ENCODE peak calls at places on chromosome 18, in seven cellular contexts. I is dorsolateral prefrontal cortex, B is psoas muscle, S is choroid plexus epithelial cell, F is hepatocyte, N is cardiac fibroblast, C is sigmoid colon. Y is an unnamed sample.

GRCh38 chr18:69658137-69658536 is 257.4 kb downstream of the DOK6 start:
- DNase-seq in B (no peak), C (no peak), N (no peak), I (no peak), S (no peak), F (no peak), Y (peak; percentile 19)

GRCh38 chr18:43587538-43588153 is 310.4 kb upstream of the SYT4 start:
- DNase-seq in F (peak; percentile 61), C (no peak), B (no peak), N (peak; percentile 68), I (no peak), S (peak; percentile 76), Y (peak; percentile 46)

GRCh38 chr18:44789704-44790103 is 109.0 kb downstream of the SETBP1 start:
- DNase-seq in B (no peak), C (no peak), I (no peak), F (peak; percentile 60), S (no peak), N (peak; percentile 38), Y (peak; percentile 15)

GRCh38 chr18:43935051-43935412 is 657.7 kb upstream of the SYT4 start:
- DNase-seq in N (peak; percentile 38), F (peak; percentile 56), S (peak; percentile 82), C (no peak), B (no peak), I (no peak), Y (peak; percentile 95)

GRCh38 chr18:48037481-48038271 is 107.2 kb upstream of the SMAD2 start:
- DNase-seq in S (peak; percentile 20), I (peak; percentile 4), N (peak; percentile 26), B (no peak), C (peak; percentile 43), F (no peak), Y (no peak)

GRCh38 chr18:54357082-54357659 is 487 bp downstream of the STARD6 start:
- DNase-seq in N (peak; percentile 2), B (no peak), I (no peak), S (peak; percentile 15), C (no peak), F (no peak), Y (no peak)

GRCh38 chr18:38406625-38407024 is 841.0 kb upstream of the CELF4 start:
- DNase-seq in B (no peak), S (no peak), I (no peak), C (no peak), N (no peak), F (no peak), Y (no peak)

GRCh38 chr18:34224423-34225217 is at the start of gene NOL4:
- DNase-seq in C (peak; percentile 67), I (peak; percentile 63), S (peak; percentile 2), N (peak; percentile 0), F (peak; percentile 85), B (no peak), Y (no peak)

GRCh38 chr18:53941601-53942335 is 282.7 kb downstream of the MBD2 start:
- DNase-seq in S (no peak), F (no peak), N (no peak), I (no peak), B (no peak), C (no peak), Y (no peak)

GRCh38 chr18:8818982-8819381 is 113.6 kb downstream of the MTCL1 start:
- DNase-seq in N (no peak), F (no peak), S (no peak), B (no peak), I (no peak), C (no peak), Y (no peak)

GRCh38 chr18:76338619-76339245 is 156.3 kb downstream of the ZNF516 start:
- DNase-seq in I (no peak), B (no peak), N (no peak), C (peak; percentile 33), F (no peak), S (no peak), Y (no peak)

GRCh38 chr18:7221424-7222155 is 9.3 kb upstream of the LRRC30 start:
- DNase-seq in N (peak; percentile 81), C (no peak), I (no peak), F (peak; percentile 79), B (peak; percentile 55), S (peak; percentile 92), Y (peak; percentile 75)

GRCh38 chr18:59631583-59632181 is 65.5 kb downstream of the CCBE1 start:
- DNase-seq in S (peak; percentile 73), B (no peak), I (no peak), N (peak; percentile 68), F (peak; percentile 17), C (no peak), Y (peak; percentile 60)

GRCh38 chr18:24019641-24020331 is 5.2 kb downstream of the TTC39C start:
- DNase-seq in N (no peak), F (no peak), B (no peak), C (no peak), S (no peak), I (no peak), Y (no peak)

GRCh38 chr18:13267517-13267916 is 49.0 kb downstream of the LDLRAD4 start:
- DNase-seq in B (no peak), C (no peak), I (no peak), S (no peak), N (no peak), F (no peak), Y (no peak)

GRCh38 chr18:3254725-3255124 is 7.1 kb downstream of the MYL12A start:
- DNase-seq in I (no peak), B (no peak), N (no peak), S (no peak), C (no peak), F (no peak), Y (no peak)

GRCh38 chr18:68033466-68033865 is 516.9 kb upstream of the DSEL start:
- DNase-seq in B (no peak), N (peak; percentile 66), I (no peak), C (no peak), F (no peak), S (peak; percentile 48), Y (peak; percentile 41)

GRCh38 chr18:58228762-58229161 is 184.7 kb downstream of the NEDD4L start:
- DNase-seq in B (no peak), N (no peak), S (no peak), C (no peak), I (no peak), F (no peak), Y (no peak)

GRCh38 chr18:328928-329327 is 61.1 kb upstream of the THOC1 start:
- DNase-seq in B (no peak), F (no peak), I (no peak), C (no peak), N (no peak), S (no peak), Y (no peak)

GRCh38 chr18:13581496-13581895 is 144.9 kb downstream of the FAM210A start:
- DNase-seq in F (no peak), S (no peak), I (no peak), N (no peak), B (no peak), C (no peak), Y (no peak)

GRCh38 chr18:32195881-32196815 is 6.3 kb downstream of the MEP1B start:
- DNase-seq in N (no peak), I (no peak), F (no peak), S (no peak), B (no peak), C (no peak), Y (no peak)

GRCh38 chr18:37184209-37184868 is 355.4 kb downstream of the KIAA1328 start:
- DNase-seq in N (no peak), C (no peak), S (no peak), F (no peak), I (no peak), B (no peak), Y (no peak)

GRCh38 chr18:44927127-44927849 is 246.6 kb downstream of the SETBP1 start:
- DNase-seq in I (no peak), C (no peak), S (no peak), N (no peak), B (no peak), F (no peak), Y (peak; percentile 51)

GRCh38 chr18:77851798-77852197 is 602.1 kb downstream of the GALR1 start:
- DNase-seq in B (no peak), S (no peak), N (no peak), I (no peak), F (no peak), C (no peak), Y (no peak)

GRCh38 chr18:8507361-8507760 is 101.9 kb upstream of the RAB12 start:
- DNase-seq in N (peak; percentile 9), I (no peak), S (peak; percentile 29), C (peak; percentile 37), B (no peak), F (no peak), Y (peak; percentile 22)

GRCh38 chr18:48166971-48167370 is 236.5 kb upstream of the SMAD2 start:
- DNase-seq in B (no peak), C (no peak), I (no peak), F (no peak), N (no peak), S (no peak), Y (no peak)

DNA sequence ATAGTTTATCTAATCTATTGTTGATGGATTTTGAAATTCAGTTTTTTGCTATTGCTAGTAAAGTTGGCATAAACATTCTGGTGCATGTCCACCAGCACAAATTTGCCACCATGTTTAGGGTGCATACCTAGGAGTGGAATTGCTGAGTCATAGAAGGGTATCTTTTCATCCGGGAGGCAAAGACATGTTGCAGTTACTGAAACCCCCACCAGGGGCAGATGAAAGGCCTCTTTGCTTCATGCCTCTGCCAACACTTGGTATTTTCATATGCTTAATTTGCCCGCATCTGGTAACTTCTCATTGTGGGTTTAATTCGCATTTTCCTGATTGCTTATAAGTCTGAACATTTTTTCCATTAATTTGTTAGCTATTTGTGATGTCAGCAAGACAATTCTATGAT is 8.2 kb downstream of the DCC start:
- DNase-seq in C (no peak), B (no peak), N (no peak), I (no peak), S (peak; percentile 22), F (no peak), Y (no peak)
- TF ChIP-seq CTCF in C (no peak), B (no peak), N (peak; percentile 31), I (no peak), S (peak; percentile 60), F (peak; percentile 12), Y (peak; percentile 35)

GRCh38 chr18:78975699-78976098 is 3.9 kb upstream of the SALL3 start:
- DNase-seq in I (no peak), C (no peak), F (no peak), N (no peak), B (no peak), S (no peak), Y (no peak)
- H3K4me3 ChIP-seq in I (no peak overlapping the region), C (no peak overlapping the region), F (no peak overlapping the region), N (no peak overlapping the region), B (no peak overlapping the region), S (no peak overlapping the region), Y (no peak overlapping the region)

GRCh38 chr18:11518788-11519685 is 90.4 kb upstream of the SLC35G4 start:
- DNase-seq in C (no peak), B (no peak), S (peak; percentile 81), I (peak; percentile 39), N (peak; percentile 71), F (peak; percentile 73), Y (peak; percentile 54)
- TF ChIP-seq CTCF in C (no peak), B (peak; percentile 50), S (peak; percentile 88), I (peak; percentile 44), N (peak; percentile 74), F (peak; percentile 64), Y (peak; percentile 71)

DNA sequence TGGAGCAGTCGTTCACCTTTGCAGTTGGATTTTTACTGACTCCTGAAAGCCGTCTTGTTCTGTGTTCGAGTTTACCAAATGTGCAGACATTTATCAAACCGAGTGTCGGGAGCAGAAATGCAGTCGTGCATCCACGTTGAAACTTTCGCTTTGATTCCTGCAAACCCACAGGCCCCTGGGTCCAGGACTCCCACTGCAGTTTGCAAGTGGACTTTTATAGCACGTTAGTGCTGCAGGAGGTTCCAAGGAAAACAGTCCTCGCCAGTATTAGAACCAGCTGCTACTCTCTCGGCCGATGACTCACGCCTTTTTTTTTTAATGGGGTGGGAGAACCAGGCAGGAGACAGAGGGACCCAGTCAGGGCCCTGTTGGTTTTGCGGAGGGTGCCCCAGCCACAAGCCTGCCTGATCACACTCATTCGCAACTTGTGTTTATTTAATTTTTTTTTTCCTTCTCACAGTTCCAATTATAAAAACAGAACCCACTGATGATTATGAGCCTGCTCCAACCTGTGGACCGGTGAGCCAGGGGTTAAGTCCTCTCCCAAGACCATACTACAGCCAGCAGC is 90.1 kb downstream of the NFATC1 start:
- DNase-seq in S (peak; percentile 89), F (peak; percentile 55), C (peak; percentile 67), B (no peak), N (peak; percentile 88), I (no peak), Y (peak; percentile 92)
- H3K4me3 ChIP-seq in S (peak overlapping the region; percentile 40), F (no peak overlapping the region), C (peak overlapping the region; percentile 8), B (peak overlapping the region; percentile 19), N (peak overlapping the region; percentile 18), I (no peak overlapping the region), Y (peak overlapping the region; percentile 34)